ENCODE peak calls at places on chromosomes 1 and 21, in eight cellular contexts. One of them, this sample, is unnamed.

GRCh38 chr1:17550684-17551584 is 11.4 kb downstream of the ARHGEF10L start:
- DNase-seq in PC-3: peak; percentile 78
- DNase-seq in cardiac fibroblast: no peak
- DNase-seq in OCI-LY7: no peak
- DNase-seq in Calu3: no peak
- DNase-seq in heart right ventricle: no peak
- DNase-seq in GM20000: no peak
- DNase-seq in fibroblast of pulmonary artery: no peak
- DNase-seq in this sample: no peak

GRCh38 chr1:22978299-22978698 is 5.6 kb upstream of the LACTBL1 start:
- DNase-seq in GM20000: no peak
- DNase-seq in PC-3: peak; percentile 79
- DNase-seq in cardiac fibroblast: peak; percentile 56
- DNase-seq in heart right ventricle: no peak
- DNase-seq in OCI-LY7: no peak
- DNase-seq in fibroblast of pulmonary artery: peak; percentile 26
- DNase-seq in Calu3: no peak
- DNase-seq in this sample: no peak

GRCh38 chr1:209512821-209513220 is 70.7 kb upstream of the CAMK1G start:
- DNase-seq in Calu3: no peak
- DNase-seq in heart right ventricle: no peak
- DNase-seq in OCI-LY7: no peak
- DNase-seq in GM20000: no peak
- DNase-seq in fibroblast of pulmonary artery: no peak
- DNase-seq in cardiac fibroblast: no peak
- DNase-seq in PC-3: no peak
- DNase-seq in this sample: no peak

GRCh38 chr1:234933031-234933430 is 195.6 kb downstream of the TOMM20 start:
- DNase-seq in PC-3: no peak
- DNase-seq in heart right ventricle: no peak
- DNase-seq in Calu3: no peak
- DNase-seq in GM20000: no peak
- DNase-seq in fibroblast of pulmonary artery: no peak
- DNase-seq in cardiac fibroblast: peak; percentile 27
- DNase-seq in OCI-LY7: no peak
- DNase-seq in this sample: no peak

GRCh38 chr1:21069549-21069948 is 107.1 kb downstream of the EIF4G3 start:
- DNase-seq in OCI-LY7: no peak
- DNase-seq in heart right ventricle: no peak
- DNase-seq in Calu3: no peak
- DNase-seq in GM20000: no peak
- DNase-seq in cardiac fibroblast: peak; percentile 89
- DNase-seq in fibroblast of pulmonary artery: peak; percentile 79
- DNase-seq in PC-3: no peak
- DNase-seq in this sample: no peak

GRCh38 chr1:80153762-80154555 is 1147.4 kb upstream of the ADGRL4 start:
- DNase-seq in cardiac fibroblast: peak; percentile 1
- DNase-seq in GM20000: no peak
- DNase-seq in PC-3: no peak
- DNase-seq in fibroblast of pulmonary artery: no peak
- DNase-seq in OCI-LY7: no peak
- DNase-seq in Calu3: no peak
- DNase-seq in heart right ventricle: no peak
- DNase-seq in this sample: no peak

GRCh38 chr1:226626577-226626956 is 78.0 kb downstream of the STUM start:
- DNase-seq in PC-3: peak; percentile 88
- DNase-seq in cardiac fibroblast: peak; percentile 79
- DNase-seq in fibroblast of pulmonary artery: peak; percentile 78
- DNase-seq in OCI-LY7: peak; percentile 77
- DNase-seq in GM20000: peak; percentile 74
- DNase-seq in Calu3: peak; percentile 84
- DNase-seq in heart right ventricle: peak; percentile 79
- DNase-seq in this sample: peak; percentile 65

GRCh38 chr21:22795644-22796043 is 1797.4 kb downstream of the NCAM2 start:
- DNase-seq in heart right ventricle: no peak
- DNase-seq in cardiac fibroblast: no peak
- DNase-seq in PC-3: no peak
- DNase-seq in Calu3: no peak
- DNase-seq in OCI-LY7: no peak
- DNase-seq in GM20000: no peak
- DNase-seq in fibroblast of pulmonary artery: no peak
- DNase-seq in this sample: no peak

GRCh38 chr1:187001198-187001904 is 172.6 kb downstream of the PLA2G4A start:
- DNase-seq in Calu3: peak; percentile 45
- DNase-seq in cardiac fibroblast: peak; percentile 95
- DNase-seq in fibroblast of pulmonary artery: peak; percentile 93
- DNase-seq in PC-3: peak; percentile 61
- DNase-seq in OCI-LY7: no peak
- DNase-seq in GM20000: no peak
- DNase-seq in heart right ventricle: no peak
- DNase-seq in this sample: no peak

GRCh38 chr21:33261635-33262034 is 4.5 kb upstream of the IL10RB start:
- DNase-seq in fibroblast of pulmonary artery: peak; percentile 56
- DNase-seq in Calu3: no peak
- DNase-seq in heart right ventricle: no peak
- DNase-seq in cardiac fibroblast: no peak
- DNase-seq in PC-3: no peak
- DNase-seq in OCI-LY7: peak; percentile 32
- DNase-seq in GM20000: no peak
- DNase-seq in this sample: no peak

GRCh38 chr1:3319874-3320245 is 134.6 kb upstream of the ARHGEF16 start:
- DNase-seq in heart right ventricle: no peak
- DNase-seq in Calu3: peak; percentile 64
- DNase-seq in PC-3: peak; percentile 90
- DNase-seq in OCI-LY7: peak; percentile 70
- DNase-seq in fibroblast of pulmonary artery: peak; percentile 62
- DNase-seq in GM20000: peak; percentile 76
- DNase-seq in cardiac fibroblast: peak; percentile 59
- DNase-seq in this sample: no peak

GRCh38 chr1:165441166-165441955 is 3.6 kb downstream of the RXRG start:
- DNase-seq in fibroblast of pulmonary artery: no peak
- DNase-seq in heart right ventricle: no peak
- DNase-seq in PC-3: no peak
- DNase-seq in OCI-LY7: no peak
- DNase-seq in cardiac fibroblast: no peak
- DNase-seq in GM20000: no peak
- DNase-seq in Calu3: no peak
- DNase-seq in this sample: no peak

GRCh38 chr1:195886000-195886399 is 722.2 kb downstream of the KCNT2 start:
- DNase-seq in GM20000: no peak
- DNase-seq in cardiac fibroblast: no peak
- DNase-seq in Calu3: no peak
- DNase-seq in OCI-LY7: no peak
- DNase-seq in heart right ventricle: no peak
- DNase-seq in PC-3: no peak
- DNase-seq in fibroblast of pulmonary artery: no peak
- DNase-seq in this sample: no peak
- TF ChIP-seq CTCF in GM20000: no peak
- TF ChIP-seq CTCF in cardiac fibroblast: no peak
- TF ChIP-seq CTCF in Calu3: peak; percentile 16
- TF ChIP-seq CTCF in OCI-LY7: peak; percentile 61
- TF ChIP-seq CTCF in heart right ventricle: no peak
- TF ChIP-seq CTCF in PC-3: peak; percentile 51
- TF ChIP-seq CTCF in fibroblast of pulmonary artery: peak; percentile 7
- TF ChIP-seq CTCF in this sample: peak; percentile 42

GRCh38 chr1:157960773-157961172 is 32.7 kb upstream of the KIRREL1 start:
- DNase-seq in fibroblast of pulmonary artery: no peak
- DNase-seq in heart right ventricle: no peak
- DNase-seq in cardiac fibroblast: no peak
- DNase-seq in GM20000: no peak
- DNase-seq in Calu3: no peak
- DNase-seq in OCI-LY7: peak; percentile 22
- DNase-seq in PC-3: peak; percentile 10
- DNase-seq in this sample: no peak
- TF ChIP-seq CTCF in fibroblast of pulmonary artery: no peak
- TF ChIP-seq CTCF in heart right ventricle: no peak
- TF ChIP-seq CTCF in cardiac fibroblast: no peak
- TF ChIP-seq CTCF in GM20000: no peak
- TF ChIP-seq CTCF in Calu3: no peak
- TF ChIP-seq CTCF in OCI-LY7: peak; percentile 42
- TF ChIP-seq CTCF in PC-3: peak; percentile 45
- TF ChIP-seq CTCF in this sample: no peak

GRCh38 chr1:111364690-111365089 is 62.8 kb downstream of the OVGP1 start:
- DNase-seq in GM20000: no peak
- DNase-seq in PC-3: no peak
- DNase-seq in heart right ventricle: no peak
- DNase-seq in Calu3: no peak
- DNase-seq in cardiac fibroblast: no peak
- DNase-seq in fibroblast of pulmonary artery: peak; percentile 6
- DNase-seq in OCI-LY7: no peak
- DNase-seq in this sample: no peak
- TF ChIP-seq CTCF in GM20000: no peak
- TF ChIP-seq CTCF in PC-3: no peak
- TF ChIP-seq CTCF in heart right ventricle: no peak
- TF ChIP-seq CTCF in Calu3: no peak
- TF ChIP-seq CTCF in cardiac fibroblast: no peak
- TF ChIP-seq CTCF in fibroblast of pulmonary artery: no peak
- TF ChIP-seq CTCF in OCI-LY7: no peak
- TF ChIP-seq CTCF in this sample: no peak

DNA sequence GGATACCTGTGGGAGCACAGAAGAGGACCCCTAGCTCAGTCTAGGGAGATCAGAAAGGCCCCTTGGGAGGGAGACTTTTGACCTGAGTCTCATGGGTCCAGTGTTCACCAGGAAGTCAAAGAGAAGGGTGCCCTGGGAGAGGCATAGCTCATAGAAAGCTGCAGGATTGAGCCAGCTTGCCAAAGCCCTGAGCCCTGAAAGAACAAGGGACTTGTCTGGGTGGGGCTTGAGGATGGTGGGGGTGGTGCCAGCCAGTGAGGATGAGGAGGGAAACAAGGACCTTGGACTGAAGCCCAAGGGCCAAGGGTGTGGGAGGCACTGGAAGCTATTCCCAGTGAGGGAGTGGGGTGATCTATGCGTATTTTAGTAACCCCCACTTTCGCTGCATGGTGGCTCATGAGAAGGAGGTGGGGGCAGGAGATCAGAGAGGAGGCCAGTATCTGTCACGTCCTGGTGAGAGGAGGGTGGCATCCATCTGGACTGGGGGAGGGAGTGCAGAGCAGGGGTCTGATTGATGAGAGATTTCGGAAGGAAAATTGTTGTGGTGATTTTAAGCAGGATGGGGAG is 28.4 kb downstream of the DMBX1 start:
- DNase-seq in OCI-LY7: no peak
- DNase-seq in heart right ventricle: no peak
- DNase-seq in GM20000: no peak
- DNase-seq in cardiac fibroblast: no peak
- DNase-seq in PC-3: no peak
- DNase-seq in Calu3: peak; percentile 32
- DNase-seq in fibroblast of pulmonary artery: no peak
- DNase-seq in this sample: no peak
- TF ChIP-seq CTCF in OCI-LY7: no peak
- TF ChIP-seq CTCF in heart right ventricle: no peak
- TF ChIP-seq CTCF in GM20000: no peak
- TF ChIP-seq CTCF in cardiac fibroblast: no peak
- TF ChIP-seq CTCF in PC-3: no peak
- TF ChIP-seq CTCF in Calu3: no peak
- TF ChIP-seq CTCF in fibroblast of pulmonary artery: no peak
- TF ChIP-seq CTCF in this sample: no peak

DNA sequence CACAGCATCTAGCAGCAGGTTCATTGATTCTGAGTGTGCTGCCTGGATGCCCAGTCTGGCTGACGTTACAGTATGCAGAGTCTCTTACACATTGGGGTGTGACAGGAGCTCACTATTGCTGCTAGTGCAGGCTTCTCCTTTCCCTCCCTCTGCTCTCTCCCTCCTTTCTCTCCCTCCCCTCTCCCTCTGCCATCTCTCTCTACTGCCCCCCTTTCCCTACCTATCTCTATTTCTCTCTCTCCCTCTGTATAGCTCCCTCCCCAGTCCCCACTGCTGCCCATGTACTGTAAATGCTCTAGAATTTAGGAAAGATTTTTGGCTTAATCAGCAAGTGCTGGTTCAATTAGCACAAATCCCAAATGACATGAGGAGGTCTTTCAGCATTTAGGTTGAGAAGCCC is 62.8 kb downstream of the PCBP3 start:
- DNase-seq in fibroblast of pulmonary artery: no peak
- DNase-seq in PC-3: no peak
- DNase-seq in Calu3: no peak
- DNase-seq in OCI-LY7: no peak
- DNase-seq in heart right ventricle: no peak
- DNase-seq in GM20000: no peak
- DNase-seq in cardiac fibroblast: no peak
- DNase-seq in this sample: no peak
- TF ChIP-seq CTCF in fibroblast of pulmonary artery: no peak
- TF ChIP-seq CTCF in PC-3: no peak
- TF ChIP-seq CTCF in Calu3: no peak
- TF ChIP-seq CTCF in OCI-LY7: no peak
- TF ChIP-seq CTCF in heart right ventricle: no peak
- TF ChIP-seq CTCF in GM20000: no peak
- TF ChIP-seq CTCF in cardiac fibroblast: no peak
- TF ChIP-seq CTCF in this sample: no peak

DNA sequence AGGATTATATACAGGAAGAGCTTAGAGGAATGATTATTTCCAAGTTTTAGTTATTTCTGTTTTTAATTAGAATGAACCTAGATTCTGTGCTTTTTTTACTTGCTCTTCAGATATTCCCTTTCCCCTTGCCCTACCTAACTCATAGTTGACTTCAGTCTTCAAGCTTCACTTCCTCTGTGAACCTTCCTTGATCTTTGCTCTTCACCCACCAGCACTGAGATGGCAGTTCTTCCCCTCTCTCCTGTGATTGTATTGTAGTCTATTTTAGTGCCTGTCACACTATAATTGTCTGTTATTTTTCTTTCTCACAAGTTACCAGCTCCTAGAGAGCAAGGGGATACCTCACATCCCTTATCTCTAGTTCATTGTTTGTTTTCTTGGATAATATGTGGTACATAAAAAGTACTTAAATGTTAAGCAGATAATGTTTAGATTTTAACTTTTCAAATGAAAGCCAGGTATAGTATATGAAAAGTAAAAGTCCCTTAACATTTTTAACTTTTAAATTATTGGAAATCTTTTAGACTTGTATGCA is 33.2 kb downstream of the KCTD3 start:
- DNase-seq in cardiac fibroblast: no peak
- DNase-seq in fibroblast of pulmonary artery: no peak
- DNase-seq in OCI-LY7: no peak
- DNase-seq in PC-3: no peak
- DNase-seq in Calu3: no peak
- DNase-seq in heart right ventricle: no peak
- DNase-seq in GM20000: no peak
- DNase-seq in this sample: no peak
- TF ChIP-seq CTCF in cardiac fibroblast: no peak
- TF ChIP-seq CTCF in fibroblast of pulmonary artery: no peak
- TF ChIP-seq CTCF in OCI-LY7: no peak
- TF ChIP-seq CTCF in PC-3: no peak
- TF ChIP-seq CTCF in Calu3: no peak
- TF ChIP-seq CTCF in heart right ventricle: no peak
- TF ChIP-seq CTCF in GM20000: no peak
- TF ChIP-seq CTCF in this sample: no peak

GRCh38 chr1:225517697-225518096 is 89.9 kb upstream of the LBR start:
- DNase-seq in OCI-LY7: no peak
- DNase-seq in fibroblast of pulmonary artery: no peak
- DNase-seq in cardiac fibroblast: no peak
- DNase-seq in heart right ventricle: no peak
- DNase-seq in Calu3: no peak
- DNase-seq in PC-3: no peak
- DNase-seq in GM20000: no peak
- DNase-seq in this sample: no peak
- TF ChIP-seq CTCF in OCI-LY7: no peak
- TF ChIP-seq CTCF in fibroblast of pulmonary artery: no peak
- TF ChIP-seq CTCF in cardiac fibroblast: no peak
- TF ChIP-seq CTCF in heart right ventricle: no peak
- TF ChIP-seq CTCF in Calu3: no peak
- TF ChIP-seq CTCF in PC-3: peak; percentile 18
- TF ChIP-seq CTCF in GM20000: no peak
- TF ChIP-seq CTCF in this sample: peak; percentile 28

This sample was measured in BE2C.